ENCODE peak calls at places on chromosomes 13 and 19, in ten cellular contexts. One of them, this sample, is unnamed.

GRCh38 chr13:101869553-101869952 is 417.1 kb downstream of the ITGBL1 start:
- DNase-seq in pancreas: no peak
- DNase-seq in AG10803: peak
- DNase-seq in psoas muscle: no peak
- DNase-seq in GM13977: no peak
- DNase-seq in vagina: no peak
- DNase-seq in gastrocnemius medialis: no peak
- DNase-seq in neural crest cell: no peak
- DNase-seq in cardiac muscle cell: no peak
- DNase-seq in OCI-LY7: no peak
- DNase-seq in this sample: no peak

GRCh38 chr13:21556051-21556450 is 47.9 kb downstream of the MICU2 start:
- DNase-seq in pancreas: no peak
- DNase-seq in AG10803: peak
- DNase-seq in psoas muscle: no peak
- DNase-seq in GM13977: no peak
- DNase-seq in vagina: no peak
- DNase-seq in gastrocnemius medialis: no peak
- DNase-seq in neural crest cell: no peak
- DNase-seq in cardiac muscle cell: peak
- DNase-seq in OCI-LY7: no peak
- DNase-seq in this sample: no peak

GRCh38 chr13:100088282-100088647 is 628 bp upstream of the PCCA start:
- DNase-seq in pancreas: no peak
- DNase-seq in AG10803: no peak
- DNase-seq in psoas muscle: no peak
- DNase-seq in GM13977: no peak
- DNase-seq in vagina: no peak
- DNase-seq in gastrocnemius medialis: no peak
- DNase-seq in neural crest cell: no peak
- DNase-seq in cardiac muscle cell: peak
- DNase-seq in OCI-LY7: no peak
- DNase-seq in this sample: peak

GRCh38 chr19:18879579-18880373 is 16.2 kb downstream of the CERS1 start:
- DNase-seq in pancreas: no peak
- DNase-seq in AG10803: no peak
- DNase-seq in psoas muscle: no peak
- DNase-seq in GM13977: no peak
- DNase-seq in vagina: no peak
- DNase-seq in gastrocnemius medialis: no peak
- DNase-seq in neural crest cell: no peak
- DNase-seq in cardiac muscle cell: no peak
- DNase-seq in OCI-LY7: peak
- DNase-seq in this sample: peak

GRCh38 chr13:39699274-39699673 is 43.8 kb downstream of the COG6 start:
- DNase-seq in pancreas: no peak
- DNase-seq in AG10803: no peak
- DNase-seq in psoas muscle: no peak
- DNase-seq in GM13977: no peak
- DNase-seq in vagina: no peak
- DNase-seq in gastrocnemius medialis: no peak
- DNase-seq in neural crest cell: no peak
- DNase-seq in cardiac muscle cell: no peak
- DNase-seq in OCI-LY7: no peak
- DNase-seq in this sample: no peak

GRCh38 chr13:99577934-99578917 is 77.0 kb downstream of the TM9SF2 start:
- DNase-seq in pancreas: no peak
- DNase-seq in AG10803: peak
- DNase-seq in psoas muscle: no peak
- DNase-seq in GM13977: no peak
- DNase-seq in vagina: peak
- DNase-seq in gastrocnemius medialis: no peak
- DNase-seq in neural crest cell: peak
- DNase-seq in cardiac muscle cell: peak
- DNase-seq in OCI-LY7: no peak
- DNase-seq in this sample: no peak

GRCh38 chr13:106534844-106535551 is 464 bp downstream of the EFNB2 start:
- DNase-seq in pancreas: no peak
- DNase-seq in AG10803: peak
- DNase-seq in psoas muscle: peak
- DNase-seq in GM13977: peak
- DNase-seq in vagina: no peak
- DNase-seq in gastrocnemius medialis: no peak
- DNase-seq in neural crest cell: no peak
- DNase-seq in cardiac muscle cell: peak
- DNase-seq in OCI-LY7: peak
- DNase-seq in this sample: peak

GRCh38 chr13:40589285-40590109 is 76.9 kb downstream of the FOXO1 start:
- DNase-seq in pancreas: no peak
- DNase-seq in AG10803: peak
- DNase-seq in psoas muscle: peak
- DNase-seq in GM13977: peak
- DNase-seq in vagina: no peak
- DNase-seq in gastrocnemius medialis: peak
- DNase-seq in neural crest cell: no peak
- DNase-seq in cardiac muscle cell: peak
- DNase-seq in OCI-LY7: peak
- DNase-seq in this sample: peak

GRCh38 chr13:44313674-44314073 is 60.0 kb upstream of the SERP2 start:
- DNase-seq in pancreas: no peak
- DNase-seq in AG10803: peak
- DNase-seq in psoas muscle: no peak
- DNase-seq in GM13977: no peak
- DNase-seq in vagina: peak
- DNase-seq in gastrocnemius medialis: no peak
- DNase-seq in neural crest cell: no peak
- DNase-seq in cardiac muscle cell: peak
- DNase-seq in OCI-LY7: no peak
- DNase-seq in this sample: no peak

GRCh38 chr19:50703915-50704548 is 15.6 kb downstream of the SHANK1 start:
- DNase-seq in pancreas: no peak
- DNase-seq in AG10803: no peak
- DNase-seq in psoas muscle: peak
- DNase-seq in GM13977: no peak
- DNase-seq in vagina: no peak
- DNase-seq in gastrocnemius medialis: no peak
- DNase-seq in neural crest cell: no peak
- DNase-seq in cardiac muscle cell: peak
- DNase-seq in OCI-LY7: no peak
- DNase-seq in this sample: no peak

GRCh38 chr19:50706387-50706786 is 13.2 kb downstream of the SHANK1 start:
- DNase-seq in pancreas: no peak
- DNase-seq in AG10803: no peak
- DNase-seq in psoas muscle: peak
- DNase-seq in GM13977: no peak
- DNase-seq in vagina: no peak
- DNase-seq in gastrocnemius medialis: no peak
- DNase-seq in neural crest cell: no peak
- DNase-seq in cardiac muscle cell: no peak
- DNase-seq in OCI-LY7: no peak
- DNase-seq in this sample: no peak

GRCh38 chr19:50702870-50703829 is 16.5 kb downstream of the SHANK1 start:
- DNase-seq in pancreas: no peak
- DNase-seq in AG10803: no peak
- DNase-seq in psoas muscle: peak
- DNase-seq in GM13977: no peak
- DNase-seq in vagina: no peak
- DNase-seq in gastrocnemius medialis: no peak
- DNase-seq in neural crest cell: no peak
- DNase-seq in cardiac muscle cell: peak
- DNase-seq in OCI-LY7: no peak
- DNase-seq in this sample: no peak

GRCh38 chr19:50708179-50708879 is 11.3 kb downstream of the SHANK1 start:
- DNase-seq in pancreas: no peak
- DNase-seq in AG10803: no peak
- DNase-seq in psoas muscle: peak
- DNase-seq in GM13977: no peak
- DNase-seq in vagina: no peak
- DNase-seq in gastrocnemius medialis: no peak
- DNase-seq in neural crest cell: no peak
- DNase-seq in cardiac muscle cell: no peak
- DNase-seq in OCI-LY7: no peak
- DNase-seq in this sample: no peak

DNA sequence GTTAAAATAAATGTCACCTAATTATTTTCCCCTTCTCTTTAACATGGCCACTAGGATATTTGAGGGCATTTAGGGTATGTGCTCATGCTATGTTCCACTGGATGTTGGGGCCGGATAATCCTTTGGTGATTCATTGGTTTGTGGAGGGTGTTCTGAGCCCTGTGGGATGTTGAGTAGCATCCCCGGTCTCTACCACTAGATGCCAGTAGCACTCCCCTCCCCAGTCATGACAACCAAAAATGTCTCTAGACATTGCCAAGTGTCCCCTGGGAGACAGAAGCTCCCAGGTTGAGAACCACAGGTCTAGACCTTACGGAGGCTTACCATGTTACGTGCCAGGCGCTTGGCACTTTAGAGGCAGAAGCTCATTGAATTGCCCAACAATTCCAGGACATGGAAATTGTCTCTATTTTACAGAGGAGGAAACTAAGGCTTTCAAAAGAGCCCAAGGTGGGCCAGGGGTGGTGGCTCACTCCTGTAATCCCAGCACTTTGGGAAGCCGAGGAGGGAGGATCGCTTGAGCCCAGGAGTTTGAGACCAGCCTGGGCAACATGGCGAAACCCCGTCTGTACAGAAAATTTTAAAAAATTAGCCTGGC is 14.1 kb downstream of the SHANK1 start:
- DNase-seq in pancreas: no peak
- DNase-seq in AG10803: peak
- DNase-seq in psoas muscle: no peak
- DNase-seq in GM13977: peak
- DNase-seq in vagina: no peak
- DNase-seq in gastrocnemius medialis: no peak
- DNase-seq in neural crest cell: peak
- DNase-seq in cardiac muscle cell: peak
- DNase-seq in OCI-LY7: peak
- DNase-seq in this sample: peak
- TF ChIP-seq CTCF in pancreas: peak
- TF ChIP-seq CTCF in AG10803: peak
- TF ChIP-seq CTCF in psoas muscle: peak
- TF ChIP-seq CTCF in GM13977: peak
- TF ChIP-seq CTCF in vagina: peak
- TF ChIP-seq CTCF in gastrocnemius medialis: no peak
- TF ChIP-seq CTCF in neural crest cell: peak
- TF ChIP-seq CTCF in cardiac muscle cell: peak
- TF ChIP-seq CTCF in OCI-LY7: peak
- TF ChIP-seq CTCF in this sample: peak

GRCh38 chr19:33133438-33134031 is 1.6 kb downstream of the WDR88 start:
- DNase-seq in pancreas: no peak
- DNase-seq in AG10803: peak
- DNase-seq in psoas muscle: no peak
- DNase-seq in GM13977: no peak
- DNase-seq in vagina: no peak
- DNase-seq in gastrocnemius medialis: no peak
- DNase-seq in neural crest cell: no peak
- DNase-seq in cardiac muscle cell: peak
- DNase-seq in OCI-LY7: no peak
- DNase-seq in this sample: peak
- TF ChIP-seq CTCF in pancreas: no peak
- TF ChIP-seq CTCF in AG10803: no peak
- TF ChIP-seq CTCF in psoas muscle: no peak
- TF ChIP-seq CTCF in GM13977: no peak
- TF ChIP-seq CTCF in vagina: no peak
- TF ChIP-seq CTCF in gastrocnemius medialis: no peak
- TF ChIP-seq CTCF in neural crest cell: no peak
- TF ChIP-seq CTCF in cardiac muscle cell: no peak
- TF ChIP-seq CTCF in OCI-LY7: no peak
- TF ChIP-seq CTCF in this sample: no peak

GRCh38 chr13:77028202-77028601 is 1.2 kb upstream of the FBXL3 start:
- DNase-seq in pancreas: no peak
- DNase-seq in AG10803: peak
- DNase-seq in psoas muscle: no peak
- DNase-seq in GM13977: no peak
- DNase-seq in vagina: no peak
- DNase-seq in gastrocnemius medialis: peak
- DNase-seq in neural crest cell: no peak
- DNase-seq in cardiac muscle cell: peak
- DNase-seq in OCI-LY7: no peak
- DNase-seq in this sample: no peak

GRCh38 chr13:77029436-77029835 is 2.5 kb upstream of the FBXL3 start:
- DNase-seq in pancreas: no peak
- DNase-seq in AG10803: no peak
- DNase-seq in psoas muscle: no peak
- DNase-seq in GM13977: no peak
- DNase-seq in vagina: no peak
- DNase-seq in gastrocnemius medialis: no peak
- DNase-seq in neural crest cell: no peak
- DNase-seq in cardiac muscle cell: no peak
- DNase-seq in OCI-LY7: no peak
- DNase-seq in this sample: no peak

GRCh38 chr13:77026783-77027621 is at the start of gene FBXL3:
- DNase-seq in pancreas: peak
- DNase-seq in AG10803: peak
- DNase-seq in psoas muscle: peak
- DNase-seq in GM13977: peak
- DNase-seq in vagina: peak
- DNase-seq in gastrocnemius medialis: peak
- DNase-seq in neural crest cell: peak
- DNase-seq in cardiac muscle cell: peak
- DNase-seq in OCI-LY7: peak
- DNase-seq in this sample: peak

GRCh38 chr13:77022341-77022740 is 4.6 kb downstream of the FBXL3 start:
- DNase-seq in pancreas: no peak
- DNase-seq in AG10803: peak
- DNase-seq in psoas muscle: no peak
- DNase-seq in GM13977: no peak
- DNase-seq in vagina: no peak
- DNase-seq in gastrocnemius medialis: no peak
- DNase-seq in neural crest cell: no peak
- DNase-seq in cardiac muscle cell: peak
- DNase-seq in OCI-LY7: no peak
- DNase-seq in this sample: no peak

DNA sequence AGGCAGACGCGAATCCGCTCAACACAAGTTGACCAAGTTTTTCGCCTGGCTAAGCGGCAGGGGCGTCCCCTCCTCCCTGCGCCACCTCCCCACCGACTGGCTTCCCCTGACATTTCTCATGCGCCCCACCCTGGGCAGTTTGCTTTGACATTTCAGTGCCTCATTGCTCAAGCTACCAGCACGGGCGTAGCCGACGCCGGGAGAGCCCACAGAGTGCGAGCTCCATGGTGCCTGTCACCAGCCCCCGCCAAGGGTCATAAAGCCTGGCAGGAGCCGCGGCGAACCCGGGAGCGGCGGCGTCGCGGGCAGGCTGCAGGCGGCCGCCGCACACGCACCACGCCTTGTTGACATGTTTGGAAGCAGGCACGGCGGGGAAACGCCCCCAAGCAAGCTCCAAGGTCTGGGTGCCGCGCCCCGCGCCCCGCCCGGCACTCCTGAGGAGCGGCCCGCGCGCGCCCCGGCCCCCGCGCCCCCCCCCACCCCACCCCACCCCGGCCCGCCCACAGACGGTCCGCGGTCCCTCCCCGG is 640 bp downstream of the FBXL3 start:
- DNase-seq in pancreas: peak
- DNase-seq in AG10803: peak
- DNase-seq in psoas muscle: peak
- DNase-seq in GM13977: peak
- DNase-seq in vagina: peak
- DNase-seq in gastrocnemius medialis: peak
- DNase-seq in neural crest cell: peak
- DNase-seq in cardiac muscle cell: peak
- DNase-seq in OCI-LY7: peak
- DNase-seq in this sample: peak
- TF ChIP-seq CTCF in pancreas: no peak
- TF ChIP-seq CTCF in AG10803: no peak
- TF ChIP-seq CTCF in psoas muscle: no peak
- TF ChIP-seq CTCF in GM13977: peak
- TF ChIP-seq CTCF in vagina: no peak
- TF ChIP-seq CTCF in gastrocnemius medialis: no peak
- TF ChIP-seq CTCF in neural crest cell: no peak
- TF ChIP-seq CTCF in cardiac muscle cell: no peak
- TF ChIP-seq CTCF in OCI-LY7: peak
- TF ChIP-seq CTCF in this sample: no peak

GRCh38 chr19:50897191-50897607 is 14.0 kb downstream of the KLK4 start:
- DNase-seq in pancreas: no peak
- DNase-seq in AG10803: no peak
- DNase-seq in psoas muscle: no peak
- DNase-seq in GM13977: no peak
- DNase-seq in vagina: no peak
- DNase-seq in gastrocnemius medialis: no peak
- DNase-seq in neural crest cell: no peak
- DNase-seq in cardiac muscle cell: no peak
- DNase-seq in OCI-LY7: no peak
- DNase-seq in this sample: no peak
- TF ChIP-seq CTCF in pancreas: no peak
- TF ChIP-seq CTCF in AG10803: no peak
- TF ChIP-seq CTCF in psoas muscle: no peak
- TF ChIP-seq CTCF in GM13977: no peak
- TF ChIP-seq CTCF in vagina: no peak
- TF ChIP-seq CTCF in gastrocnemius medialis: no peak
- TF ChIP-seq CTCF in neural crest cell: no peak
- TF ChIP-seq CTCF in cardiac muscle cell: no peak
- TF ChIP-seq CTCF in OCI-LY7: no peak
- TF ChIP-seq CTCF in this sample: no peak

This sample was measured in nephron progenitor cell.